ENCODE peak calls at places on chromosome 6, in nine cellular contexts. N, V, E, X, A, H, I, J and S are unnamed samples.
A peak's percentile ranks its signal among the peaks of the same experiment; 100 is the strongest.

GRCh38 chr6:10850728-10851127 is 12.4 kb upstream of the MAK start:
- DNase-seq in X (no peak), A (no peak), I (no peak), V (no peak), E (no peak), N (no peak), J (no peak), H (no peak), S (no peak)

GRCh38 chr6:107670792-107671199 is 153.3 kb downstream of the SCML4 start:
- DNase-seq in A (no peak), N (peak; percentile 15), E (no peak), X (no peak), H (no peak), I (peak; percentile 66), V (peak; percentile 75), J (peak; percentile 48), S (no peak)

GRCh38 chr6:38443341-38443740 is 196.4 kb downstream of the BTBD9 start:
- DNase-seq in V (peak; percentile 3), I (no peak), N (peak; percentile 17), H (no peak), E (no peak), J (no peak), A (no peak), X (no peak), S (no peak)

GRCh38 chr6:40754481-40755045 is 167.4 kb upstream of the LRFN2 start:
- DNase-seq in J (no peak), X (no peak), V (no peak), E (no peak), I (no peak), A (no peak), N (no peak), H (no peak), S (no peak)

GRCh38 chr6:139765825-139766285 is 391.4 kb upstream of the CITED2 start:
- DNase-seq in A (no peak), E (peak; percentile 86), H (no peak), X (no peak), I (peak; percentile 88), V (peak; percentile 50), J (no peak), N (no peak), S (no peak)

GRCh38 chr6:130337534-130337933 is 28.3 kb upstream of the TMEM200A start:
- DNase-seq in V (no peak), X (no peak), E (no peak), N (no peak), H (no peak), J (no peak), I (no peak), A (no peak), S (no peak)

GRCh38 chr6:80771941-80772340 is 665.5 kb downstream of the BCKDHB start:
- DNase-seq in J (no peak), H (no peak), A (peak; percentile 31), I (peak; percentile 38), X (no peak), E (no peak), V (peak; percentile 61), N (no peak), S (no peak)

GRCh38 chr6:45169815-45170214 is 158.3 kb upstream of the RUNX2 start:
- DNase-seq in J (no peak), H (no peak), V (no peak), N (no peak), A (no peak), X (no peak), I (no peak), E (no peak), S (no peak)

GRCh38 chr6:144160452-144160851 is 10.1 kb downstream of the STX11 start:
- DNase-seq in J (no peak), I (no peak), X (no peak), N (no peak), E (no peak), A (no peak), H (no peak), V (no peak), S (no peak)

GRCh38 chr6:4370066-4370465 is 234.7 kb upstream of the ECI2 start:
- DNase-seq in E (no peak), J (no peak), V (peak; percentile 85), A (no peak), X (no peak), I (peak; percentile 98), N (no peak), H (no peak), S (no peak)

GRCh38 chr6:30767944-30768301 is 23.6 kb upstream of the IER3 start:
- DNase-seq in N (no peak), A (no peak), X (no peak), V (no peak), H (no peak), I (no peak), E (no peak), J (no peak), S (no peak)

GRCh38 chr6:164085552-164086325 is 671.2 kb downstream of the QKI start:
- DNase-seq in A (no peak), X (no peak), I (no peak), H (no peak), E (no peak), V (peak; percentile 96), N (no peak), J (no peak), S (no peak)

GRCh38 chr6:158002951-158003853 is 21.5 kb downstream of the SYNJ2 start:
- DNase-seq in X (no peak), I (peak; percentile 71), A (no peak), N (no peak), H (no peak), E (no peak), J (no peak), V (peak; percentile 92), S (no peak)

GRCh38 chr6:40413231-40413755 is 173.9 kb downstream of the LRFN2 start:
- DNase-seq in A (no peak), X (no peak), N (no peak), H (no peak), J (no peak), V (no peak), E (no peak), I (no peak), S (no peak)

GRCh38 chr6:26159417-26160273 is 72.4 kb downstream of the HFE start:
- DNase-seq in X (no peak), I (peak; percentile 68), H (no peak), E (no peak), A (no peak), J (no peak), V (peak; percentile 47), N (peak; percentile 29), S (no peak)

GRCh38 chr6:142700676-142701185 is 244.2 kb downstream of the HIVEP2 start:
- DNase-seq in V (no peak), A (no peak), H (no peak), E (no peak), N (no peak), I (no peak), J (no peak), X (no peak), S (no peak)

GRCh38 chr6:52557389-52558265 is 19.2 kb downstream of the TRAM2 start:
- DNase-seq in E (no peak), A (no peak), V (no peak), I (no peak), H (no peak), J (no peak), N (no peak), X (no peak), S (no peak)

GRCh38 chr6:163951326-163951725 is 536.8 kb downstream of the QKI start:
- DNase-seq in E (no peak), N (no peak), X (no peak), V (no peak), I (no peak), J (no peak), H (no peak), A (no peak), S (no peak)

GRCh38 chr6:98203170-98203806 is 631.1 kb upstream of the POU3F2 start:
- DNase-seq in X (no peak), I (no peak), V (peak; percentile 0), H (no peak), N (no peak), J (no peak), E (no peak), A (no peak), S (no peak)

GRCh38 chr6:83114164-83114563 is 46.7 kb downstream of the DOP1A start:
- DNase-seq in V (peak; percentile 17), H (no peak), E (no peak), J (no peak), N (no peak), A (no peak), X (no peak), I (peak; percentile 18), S (no peak)

GRCh38 chr6:144134176-144134575 is 16.1 kb upstream of the STX11 start:
- DNase-seq in I (no peak), H (no peak), V (no peak), N (no peak), E (no peak), J (no peak), A (no peak), X (no peak), S (no peak)

GRCh38 chr6:105209950-105210706 is 30.3 kb upstream of the POPDC3 start:
- DNase-seq in J (no peak), V (peak; percentile 85), X (no peak), H (no peak), E (no peak), I (peak; percentile 96), A (no peak), N (no peak), S (no peak)

GRCh38 chr6:169574420-169574819 is 127.4 kb downstream of the WDR27 start:
- DNase-seq in V (no peak), A (no peak), X (no peak), J (no peak), E (no peak), N (no peak), I (no peak), H (no peak), S (no peak)

GRCh38 chr6:89371849-89372505 is 19.5 kb upstream of the UBE2J1 start:
- DNase-seq in X (peak; percentile 66), N (peak; percentile 72), E (no peak), J (peak; percentile 89), I (peak; percentile 72), V (peak; percentile 59), A (peak; percentile 65), H (peak; percentile 78), S (peak; percentile 55)

GRCh38 chr6:4212588-4212987 is 77.2 kb upstream of the ECI2 start:
- DNase-seq in I (no peak), V (no peak), E (no peak), A (no peak), N (no peak), X (no peak), J (no peak), H (no peak), S (no peak)

GRCh38 chr6:169371344-169372144 is 117.9 kb upstream of the THBS2 start:
- DNase-seq in N (no peak), E (peak; percentile 28), V (peak; percentile 26), A (no peak), I (peak; percentile 60), H (no peak), J (no peak), X (no peak), S (no peak)

GRCh38 chr6:169956580-169956979 is 205.2 kb downstream of the ERMARD start:
- DNase-seq in A (no peak), E (no peak), I (no peak), J (no peak), X (no peak), V (no peak), N (no peak), H (no peak), S (no peak)

GRCh38 chr6:150930816-150931215 is 65.3 kb downstream of the MTHFD1L start:
- DNase-seq in V (peak; percentile 57), X (no peak), N (no peak), E (no peak), H (no peak), J (no peak), A (no peak), I (peak; percentile 32), S (no peak)

GRCh38 chr6:139494376-139495025 is 120.1 kb upstream of the CITED2 start:
- DNase-seq in J (no peak), E (no peak), I (no peak), A (no peak), X (no peak), H (no peak), V (no peak), N (no peak), S (no peak)

GRCh38 chr6:79203753-79204253 is 30.7 kb downstream of the HMGN3 start:
- DNase-seq in H (no peak), X (no peak), E (no peak), A (no peak), I (no peak), N (no peak), V (no peak), J (no peak), S (no peak)

GRCh38 chr6:33745558-33745957 is 1.1 kb downstream of the IP6K3 start:
- DNase-seq in N (no peak), V (no peak), E (no peak), I (no peak), H (no peak), J (no peak), A (no peak), X (no peak), S (no peak)